ENCODE peak calls at places on chromosomes 16 and 17, in seven cellular contexts. A, T, B, Q, C, X and K are unnamed samples.

GRCh38 chr16:72877374-72878028 is 170.4 kb downstream of the ZFHX3 start:
- DNase-seq in X (peak; percentile 90), T (no peak), Q (no peak), A (no peak), C (no peak), B (peak; percentile 85), K (no peak)

GRCh38 chr16:14627088-14627487 is 3.0 kb downstream of the PARN start:
- DNase-seq in T (no peak), X (no peak), A (no peak), B (no peak), C (no peak), Q (no peak), K (no peak)

GRCh38 chr16:51698647-51699046 is 547.6 kb upstream of the SALL1 start:
- DNase-seq in C (no peak), A (no peak), X (no peak), B (no peak), Q (no peak), T (no peak), K (no peak)

GRCh38 chr16:73058221-73058615 is 10.3 kb upstream of the ZFHX3 start:
- DNase-seq in X (peak; percentile 36), Q (peak; percentile 59), T (no peak), A (peak; percentile 58), B (peak; percentile 54), C (no peak), K (no peak)

GRCh38 chr17:28372203-28372944 is 880 bp downstream of the SARM1 start:
- DNase-seq in C (no peak), A (no peak), T (peak; percentile 43), B (no peak), X (peak; percentile 48), Q (no peak), K (peak; percentile 46)

GRCh38 chr16:31063843-31064611 is 10.0 kb downstream of the ZNF668 start:
- DNase-seq in X (peak; percentile 53), B (no peak), T (no peak), C (no peak), Q (no peak), A (no peak), K (no peak)

GRCh38 chr17:48995332-48995870 is 1.8 kb upstream of the IGF2BP1 start:
- DNase-seq in Q (no peak), C (no peak), A (no peak), B (no peak), X (no peak), T (peak; percentile 85), K (peak; percentile 84)

GRCh38 chr17:82287849-82288601 is 14.5 kb upstream of the CSNK1D start:
- DNase-seq in B (no peak), Q (peak; percentile 95), T (no peak), C (peak; percentile 48), X (peak; percentile 67), A (peak; percentile 90), K (peak; percentile 98)

GRCh38 chr17:32927724-32928526 is at the start of gene TMEM98:
- DNase-seq in X (peak; percentile 42), B (no peak), C (no peak), T (peak; percentile 63), A (peak; percentile 54), Q (peak; percentile 56), K (peak; percentile 33)

GRCh38 chr17:79224903-79225302 is 150.3 kb downstream of the ENGASE start:
- DNase-seq in B (no peak), C (no peak), X (no peak), A (no peak), Q (no peak), T (no peak), K (no peak)

GRCh38 chr16:9053006-9053601 is 38.3 kb upstream of the HAPSTR1 start:
- DNase-seq in B (peak; percentile 44), T (peak; percentile 98), A (peak; percentile 49), Q (peak; percentile 29), X (peak; percentile 79), C (no peak), K (peak; percentile 59)

GRCh38 chr17:50046179-50046578 is 9.7 kb upstream of the ITGA3 start:
- DNase-seq in T (no peak), A (no peak), B (no peak), Q (no peak), X (no peak), C (no peak), K (no peak)

GRCh38 chr17:48194097-48194550 is 86.6 kb downstream of the SNX11 start:
- DNase-seq in Q (no peak), T (no peak), X (peak; percentile 84), C (peak; percentile 3), A (no peak), B (peak; percentile 3), K (no peak)

DNA sequence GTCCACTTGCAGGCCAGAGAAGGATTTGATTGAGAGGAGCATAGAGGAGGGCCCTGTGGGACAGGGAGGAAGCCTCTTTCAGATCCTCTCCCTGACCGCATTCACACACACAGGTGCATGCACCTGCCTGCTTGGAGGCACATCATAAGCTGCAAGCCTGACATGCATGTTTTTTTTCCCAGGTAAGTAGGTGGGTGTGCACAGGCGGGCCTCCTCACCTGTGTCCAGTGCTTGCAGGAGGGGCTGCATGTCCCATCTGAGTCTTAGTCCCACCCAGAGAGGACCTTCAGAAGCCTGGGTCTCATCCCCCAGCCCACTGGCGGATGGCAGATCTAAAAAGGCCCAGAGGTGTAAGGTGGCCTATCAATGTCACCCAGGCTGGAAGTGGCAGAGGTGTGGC is 130.8 kb downstream of the TMEM132E start:
- DNase-seq in Q (no peak), T (peak; percentile 10), C (no peak), B (no peak), X (no peak), A (no peak), K (no peak)
- H3K27me3 ChIP-seq in Q (no peaks in the 10 kb centered on the region), T (no peaks in the 10 kb centered on the region), C (no peaks in the 10 kb centered on the region), B (no peaks in the 10 kb centered on the region), X (no peaks in the 10 kb centered on the region), A (no peaks in the 10 kb centered on the region), K (no peaks in the 10 kb centered on the region)

GRCh38 chr16:78507576-78507975 is 408.1 kb downstream of the WWOX start:
- DNase-seq in X (no peak), B (no peak), C (no peak), A (no peak), T (no peak), Q (no peak), K (no peak)

GRCh38 chr16:78503501-78504110 is 404.2 kb downstream of the WWOX start:
- DNase-seq in X (peak; percentile 45), T (no peak), Q (peak; percentile 54), C (no peak), A (peak; percentile 44), B (no peak), K (peak; percentile 56)

GRCh38 chr16:78504391-78504945 is 405.0 kb downstream of the WWOX start:
- DNase-seq in T (no peak), Q (no peak), A (peak; percentile 30), X (peak; percentile 0), B (no peak), C (no peak), K (no peak)

GRCh38 chr16:78506372-78507193 is 407.1 kb downstream of the WWOX start:
- DNase-seq in B (no peak), T (no peak), Q (no peak), X (no peak), C (no peak), A (no peak), K (no peak)

DNA sequence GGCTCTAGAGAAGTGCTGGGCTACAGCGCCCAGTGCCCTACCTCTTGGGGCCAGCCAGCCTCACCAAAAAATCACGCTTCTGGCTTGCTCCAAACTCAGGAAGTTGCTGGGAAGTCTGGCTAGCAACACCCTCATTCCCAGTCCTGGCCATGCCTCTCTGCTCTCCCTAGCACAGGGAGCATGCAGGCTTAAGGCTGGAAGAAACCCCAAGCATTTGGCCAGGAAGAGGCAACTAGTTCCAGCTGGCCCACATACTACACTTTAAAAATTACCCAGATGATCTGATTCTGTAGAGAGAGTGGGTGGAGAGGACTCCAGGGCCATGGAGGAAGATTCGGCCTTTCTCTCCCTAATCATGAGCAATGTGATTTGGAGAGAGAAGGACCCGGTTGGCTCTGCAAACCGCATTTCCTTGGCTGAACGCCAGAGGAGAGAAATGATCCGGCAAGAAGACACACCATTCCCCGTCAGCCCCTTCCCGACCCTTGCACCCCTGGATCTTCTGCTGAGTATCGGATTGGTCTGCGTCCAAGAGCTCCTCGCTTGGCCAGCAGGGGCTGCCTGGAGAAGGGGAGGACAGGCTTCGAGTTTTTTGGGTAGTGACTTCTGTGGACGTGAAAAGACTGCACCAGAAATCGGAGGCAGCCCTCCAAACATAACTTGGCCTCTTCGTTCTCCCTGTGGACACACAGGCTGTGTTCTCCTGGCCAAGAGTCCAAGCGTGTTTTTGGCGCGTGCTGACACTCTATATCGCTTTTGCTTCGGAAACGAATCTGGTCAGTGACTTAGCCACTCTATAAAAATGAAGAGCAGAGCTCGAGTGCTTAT is 406.3 kb downstream of the WWOX start:
- DNase-seq in T (peak; percentile 53), X (peak; percentile 25), A (peak; percentile 30), Q (peak; percentile 40), B (no peak), C (no peak), K (no peak)
- TF ChIP-seq CTCF in T (peak; percentile 42), X (peak; percentile 35), A (no peak), Q (peak; percentile 16), B (peak; percentile 36), C (no peak), K (no peak)

GRCh38 chr17:75575197-75575596 is 12.4 kb upstream of the MYO15B start:
- DNase-seq in X (no peak), T (no peak), B (no peak), A (no peak), C (no peak), Q (no peak), K (no peak)

GRCh38 chr17:75576661-75577060 is 10.9 kb upstream of the MYO15B start:
- DNase-seq in X (no peak), B (no peak), Q (no peak), C (no peak), A (peak; percentile 59), T (no peak), K (no peak)

GRCh38 chr17:75574404-75575093 is 13.1 kb upstream of the MYO15B start:
- DNase-seq in A (no peak), X (no peak), T (no peak), C (no peak), B (no peak), Q (no peak), K (no peak)

GRCh38 chr17:75573994-75574393 is 13.6 kb upstream of the MYO15B start:
- DNase-seq in X (no peak), C (no peak), T (no peak), Q (no peak), A (no peak), B (no peak), K (no peak)

GRCh38 chr17:75575728-75576127 is 11.9 kb upstream of the MYO15B start:
- DNase-seq in B (no peak), T (no peak), C (no peak), X (no peak), Q (no peak), A (no peak), K (no peak)
- H3K27me3 ChIP-seq in B (no peaks in the 10 kb centered on the region), T (no peaks in the 10 kb centered on the region), C (peaks cover 6% of the 10 kb centered on the region), X (no peaks in the 10 kb centered on the region), Q (no peaks in the 10 kb centered on the region), A (no peaks in the 10 kb centered on the region), K (no peaks in the 10 kb centered on the region)

DNA sequence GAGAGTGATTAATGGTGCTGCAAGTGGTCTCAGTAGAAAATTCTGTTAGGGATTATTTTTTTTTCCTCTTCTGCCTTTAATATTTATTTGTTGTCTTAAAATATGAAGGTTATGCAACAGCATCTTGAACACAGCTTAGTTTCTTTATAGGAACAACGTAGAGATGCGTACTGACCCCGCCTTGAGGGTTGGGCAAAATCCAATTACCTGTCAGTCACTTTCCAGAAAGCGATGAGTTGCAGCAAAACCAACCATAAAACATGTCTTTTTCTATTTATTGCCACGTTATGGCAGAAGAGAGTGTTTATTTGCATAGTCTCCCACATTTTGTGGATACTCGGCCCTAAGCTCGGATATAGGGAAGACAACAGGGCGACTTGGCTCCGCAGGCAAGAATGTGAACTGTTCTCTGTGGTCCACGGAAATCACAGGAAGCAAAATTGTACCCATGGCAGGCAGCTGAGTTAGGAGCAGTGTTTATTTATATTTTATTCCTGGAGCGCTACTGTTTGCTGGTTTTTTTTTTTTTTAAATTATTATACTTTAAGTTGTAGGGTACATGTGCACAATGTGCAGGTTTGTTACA is 44.3 kb upstream of the CACNG5 start:
- DNase-seq in C (no peak), B (no peak), T (no peak), Q (no peak), X (peak; percentile 47), A (no peak), K (no peak)
- TF ChIP-seq CTCF in C (peak; percentile 28), B (no peak), T (peak; percentile 18), Q (no peak), X (no peak), A (no peak), K (no peak)